ENCODE peak calls at places on chromosomes 3 and 15, in eight cellular contexts. Y is stimulated activated naive CD4-positive, alpha-beta T cell; T is H54; O is NCI-H774; E is foreskin fibroblast; R is NCI-H1105 treated with DMSO at 0.1 percent for 48 hours; L is left colon; F is HFFc6. C is an unnamed sample.

GRCh38 chr15:52161406-52161966 is 29.7 kb downstream of the GNB5 start:
- DNase-seq in O (no peak), R (no peak), T (no peak), F (no peak), L (no peak), Y (no peak), E (no peak), C (no peak)

GRCh38 chr15:74135041-74135565 is 4.7 kb downstream of the ISLR2 start:
- DNase-seq in Y (no peak), T (no peak), F (no peak), E (no peak), O (no peak), L (no peak), R (no peak), C (no peak)

GRCh38 chr15:51731549-51732267 is 5.7 kb downstream of the LYSMD2 start:
- DNase-seq in R (no peak), L (no peak), Y (peak), F (peak), E (no peak), O (no peak), T (no peak), C (peak)

GRCh38 chr3:123884258-123884831 is at the start of gene MYLK:
- DNase-seq in O (peak), R (peak), F (peak), Y (peak), T (peak), L (peak), E (peak), C (no peak)

GRCh38 chr3:16290827-16291196 is 25.8 kb downstream of the OXNAD1 start:
- DNase-seq in L (no peak), E (no peak), T (no peak), O (no peak), R (no peak), F (no peak), Y (no peak), C (peak)

GRCh38 chr3:48852151-48852550 is 4.5 kb upstream of the PRKAR2A start:
- DNase-seq in T (no peak), O (no peak), E (no peak), Y (no peak), L (no peak), R (no peak), F (no peak), C (no peak)

GRCh38 chr3:133837487-133838295 is 32.1 kb downstream of the SRPRB start:
- DNase-seq in L (no peak), F (no peak), O (no peak), R (no peak), T (no peak), Y (no peak), E (no peak), C (no peak)

GRCh38 chr3:155835341-155836071 is 18.7 kb downstream of the SLC33A1 start:
- DNase-seq in R (no peak), Y (no peak), T (no peak), F (no peak), E (no peak), L (no peak), O (no peak), C (no peak)

GRCh38 chr3:126434264-126434590 is 39.5 kb downstream of the CFAP100 start:
- DNase-seq in T (no peak), R (no peak), E (no peak), L (no peak), O (no peak), Y (no peak), F (no peak), C (no peak)

GRCh38 chr15:69170597-69170996 is 10.2 kb downstream of the GLCE start:
- DNase-seq in O (no peak), F (no peak), Y (no peak), R (peak), T (no peak), L (no peak), E (no peak), C (no peak)

GRCh38 chr3:39132096-39133092 is 21.0 kb downstream of the CSRNP1 start:
- DNase-seq in Y (no peak), L (peak), T (no peak), E (no peak), F (no peak), R (no peak), O (no peak), C (no peak)

GRCh38 chr3:39288300-39288808 is 8.5 kb upstream of the CX3CR1 start:
- DNase-seq in T (peak), Y (peak), R (peak), L (peak), O (peak), F (peak), E (peak), C (peak)

GRCh38 chr3:147589016-147589415 is 179.9 kb downstream of the ZIC1 start:
- DNase-seq in L (no peak), O (no peak), R (no peak), F (no peak), T (no peak), Y (no peak), E (peak), C (no peak)

GRCh38 chr3:123842711-123843110 is 41.4 kb downstream of the MYLK start:
- DNase-seq in R (no peak), E (no peak), Y (no peak), F (no peak), L (no peak), T (no peak), O (no peak), C (no peak)

GRCh38 chr3:119524931-119525662 is 26.8 kb downstream of the TIMMDC1 start:
- DNase-seq in O (no peak), T (no peak), R (no peak), F (peak), E (peak), Y (no peak), L (no peak), C (no peak)

GRCh38 chr3:80334534-80334933 is 566.7 kb upstream of the ROBO1 start:
- DNase-seq in R (no peak), F (no peak), E (no peak), L (no peak), T (no peak), O (no peak), Y (no peak), C (no peak)

GRCh38 chr15:69462030-69462492 is 9.4 kb downstream of the RPLP1 start:
- DNase-seq in F (no peak), O (no peak), T (no peak), L (peak), R (no peak), Y (no peak), E (no peak), C (no peak)

GRCh38 chr3:139421034-139421433 is 31.6 kb upstream of the COPB2 start:
- DNase-seq in Y (no peak), F (no peak), R (peak), T (no peak), O (no peak), E (no peak), L (no peak), C (no peak)

GRCh38 chr3:167913218-167913902 is 177.8 kb downstream of the SERPINI1 start:
- DNase-seq in R (no peak), T (peak), L (no peak), O (no peak), F (no peak), E (peak), Y (no peak), C (no peak)

GRCh38 chr3:136862611-136862951 is 573 bp downstream of the NCK1 start:
- DNase-seq in F (peak), L (peak), O (no peak), R (peak), T (no peak), Y (peak), E (peak), C (no peak)

GRCh38 chr15:76155742-76156141 is 96.0 kb downstream of the TMEM266 start:
- DNase-seq in R (no peak), T (no peak), O (no peak), F (peak), L (no peak), E (peak), Y (no peak), C (no peak)

GRCh38 chr15:69704229-69704628 is 251.6 kb downstream of the RPLP1 start:
- DNase-seq in Y (no peak), E (peak), F (no peak), O (no peak), T (no peak), R (peak), L (no peak), C (no peak)

GRCh38 chr15:29805708-29806104 is 16.6 kb downstream of the TJP1 start:
- DNase-seq in O (no peak), T (no peak), E (no peak), L (no peak), Y (no peak), R (no peak), F (no peak), C (no peak)

GRCh38 chr3:147256739-147257138 is 149.6 kb downstream of the ZIC4 start:
- DNase-seq in R (no peak), E (no peak), O (no peak), T (no peak), Y (no peak), L (no peak), F (no peak), C (no peak)

GRCh38 chr15:71295242-71296031 is 180.2 kb downstream of the THSD4 start:
- DNase-seq in F (peak), L (peak), R (no peak), O (no peak), T (peak), Y (no peak), E (peak), C (no peak)

GRCh38 chr3:119243712-119244111 is 3.0 kb upstream of the B4GALT4 start:
- DNase-seq in O (no peak), F (no peak), E (no peak), Y (no peak), T (no peak), L (no peak), R (no peak), C (no peak)

GRCh38 chr3:46717447-46718231 is at the start of gene PRSS50:
- DNase-seq in F (no peak), L (no peak), R (no peak), T (no peak), E (no peak), Y (peak), O (no peak), C (no peak)

GRCh38 chr3:190375250-190375649 is 12.7 kb upstream of the CLDN16 start:
- DNase-seq in T (no peak), O (no peak), E (no peak), Y (no peak), L (no peak), R (no peak), F (no peak), C (no peak)

GRCh38 chr3:66115858-66116654 is 77.3 kb upstream of the MAGI1 start:
- DNase-seq in F (peak), L (no peak), E (peak), T (peak), O (no peak), Y (no peak), R (no peak), C (no peak)

GRCh38 chr15:81394609-81395008 is 20.6 kb upstream of the TMC3 start:
- DNase-seq in E (no peak), L (no peak), O (no peak), Y (no peak), T (no peak), R (no peak), F (no peak), C (no peak)

GRCh38 chr3:157046520-157046919 is 113.4 kb downstream of the CCNL1 start:
- DNase-seq in Y (no peak), F (no peak), R (no peak), L (no peak), E (no peak), T (no peak), O (no peak), C (no peak)

GRCh38 chr15:69509131-69509530 is 56.5 kb downstream of the RPLP1 start:
- DNase-seq in T (no peak), Y (no peak), R (no peak), O (no peak), F (no peak), E (no peak), L (no peak), C (no peak)

GRCh38 chr3:194587438-194587931 is 45.7 kb downstream of the TMEM44 start:
- DNase-seq in E (peak), L (no peak), R (no peak), O (no peak), F (no peak), T (no peak), Y (no peak), C (no peak)

GRCh38 chr15:35854398-35854797 is 308.4 kb upstream of the DPH6 start:
- DNase-seq in O (no peak), R (no peak), Y (no peak), L (no peak), T (no peak), F (no peak), E (no peak), C (no peak)

GRCh38 chr15:62649793-62650420 is 392.6 kb upstream of the TPM1 start:
- DNase-seq in T (no peak), O (no peak), Y (no peak), F (no peak), E (peak), L (peak), R (no peak), C (no peak)

GRCh38 chr3:37453393-37454391 is 279.3 kb upstream of the LRRFIP2 start:
- DNase-seq in E (peak), L (peak), O (no peak), R (peak), T (no peak), F (no peak), Y (no peak), C (no peak)

GRCh38 chr3:25021816-25022215 is 406.2 kb upstream of the RARB start:
- DNase-seq in F (no peak), O (no peak), E (peak), Y (no peak), R (peak), T (no peak), L (no peak), C (no peak)

GRCh38 chr3:111852540-111852939 is 6.5 kb upstream of the PHLDB2 start:
- DNase-seq in T (no peak), R (no peak), E (no peak), Y (no peak), L (no peak), O (no peak), F (no peak), C (no peak)

GRCh38 chr3:47381317-47382157 is 716 bp downstream of the PTPN23 start:
- DNase-seq in R (peak), T (peak), L (peak), O (peak), F (peak), E (peak), Y (peak), C (peak)